ENCODE peak calls at places on chromosomes 3 and 15, in nine cellular contexts. One of them, this sample, is unnamed.

GRCh38 chr15:54500330-54500729 is 522.1 kb downstream of the UNC13C start:
- DNase-seq in GM12892: no peak
- DNase-seq in breast epithelium: no peak
- DNase-seq in Daoy: no peak
- DNase-seq in T-helper 2 cell: no peak
- DNase-seq in adipocyte: no peak
- DNase-seq in tibial artery: no peak
- DNase-seq in NCI-H510A: no peak
- DNase-seq in HFFc6: no peak
- DNase-seq in this sample: no peak

GRCh38 chr3:30642715-30643361 is 36.4 kb downstream of the TGFBR2 start:
- DNase-seq in adipocyte: no peak
- DNase-seq in breast epithelium: no peak
- DNase-seq in GM12892: no peak
- DNase-seq in HFFc6: no peak
- DNase-seq in T-helper 2 cell: no peak
- DNase-seq in tibial artery: no peak
- DNase-seq in NCI-H510A: no peak
- DNase-seq in Daoy: no peak
- DNase-seq in this sample: no peak

GRCh38 chr15:67024998-67025368 is 40.4 kb upstream of the SMAD3 start:
- DNase-seq in breast epithelium: no peak
- DNase-seq in adipocyte: no peak
- DNase-seq in HFFc6: no peak
- DNase-seq in tibial artery: no peak
- DNase-seq in NCI-H510A: no peak
- DNase-seq in T-helper 2 cell: no peak
- DNase-seq in Daoy: no peak
- DNase-seq in GM12892: no peak
- DNase-seq in this sample: no peak

GRCh38 chr3:151625057-151625456 is 108.7 kb upstream of the AADACL2 start:
- DNase-seq in Daoy: no peak
- DNase-seq in HFFc6: no peak
- DNase-seq in NCI-H510A: no peak
- DNase-seq in tibial artery: no peak
- DNase-seq in GM12892: no peak
- DNase-seq in T-helper 2 cell: no peak
- DNase-seq in adipocyte: peak
- DNase-seq in breast epithelium: no peak
- DNase-seq in this sample: no peak

GRCh38 chr3:17039579-17039978 is 154.8 kb downstream of the PLCL2 start:
- DNase-seq in GM12892: no peak
- DNase-seq in breast epithelium: no peak
- DNase-seq in Daoy: peak
- DNase-seq in T-helper 2 cell: no peak
- DNase-seq in adipocyte: peak
- DNase-seq in HFFc6: peak
- DNase-seq in NCI-H510A: no peak
- DNase-seq in tibial artery: no peak
- DNase-seq in this sample: no peak

GRCh38 chr15:75201609-75202250 is at the start of gene C15orf39:
- DNase-seq in Daoy: peak
- DNase-seq in breast epithelium: peak
- DNase-seq in HFFc6: peak
- DNase-seq in NCI-H510A: peak
- DNase-seq in tibial artery: peak
- DNase-seq in GM12892: peak
- DNase-seq in adipocyte: peak
- DNase-seq in T-helper 2 cell: peak
- DNase-seq in this sample: peak

GRCh38 chr3:25576836-25577454 is 87.8 kb downstream of the TOP2B start:
- DNase-seq in tibial artery: no peak
- DNase-seq in HFFc6: no peak
- DNase-seq in GM12892: no peak
- DNase-seq in NCI-H510A: no peak
- DNase-seq in Daoy: no peak
- DNase-seq in adipocyte: no peak
- DNase-seq in T-helper 2 cell: no peak
- DNase-seq in breast epithelium: no peak
- DNase-seq in this sample: no peak

GRCh38 chr15:55526559-55527036 is 18.6 kb upstream of the DNAAF4 start:
- DNase-seq in T-helper 2 cell: no peak
- DNase-seq in tibial artery: no peak
- DNase-seq in NCI-H510A: no peak
- DNase-seq in HFFc6: peak
- DNase-seq in adipocyte: peak
- DNase-seq in breast epithelium: no peak
- DNase-seq in Daoy: peak
- DNase-seq in GM12892: peak
- DNase-seq in this sample: no peak

GRCh38 chr15:84570164-84570692 is 30.6 kb upstream of the ZSCAN2 start:
- DNase-seq in HFFc6: peak
- DNase-seq in Daoy: peak
- DNase-seq in NCI-H510A: no peak
- DNase-seq in adipocyte: peak
- DNase-seq in breast epithelium: no peak
- DNase-seq in tibial artery: peak
- DNase-seq in T-helper 2 cell: peak
- DNase-seq in GM12892: peak
- DNase-seq in this sample: no peak

GRCh38 chr3:175431396-175431795 is 572.3 kb downstream of the NAALADL2 start:
- DNase-seq in tibial artery: no peak
- DNase-seq in T-helper 2 cell: no peak
- DNase-seq in adipocyte: no peak
- DNase-seq in breast epithelium: no peak
- DNase-seq in Daoy: peak
- DNase-seq in NCI-H510A: no peak
- DNase-seq in HFFc6: no peak
- DNase-seq in GM12892: no peak
- DNase-seq in this sample: no peak

GRCh38 chr3:134330895-134331810 is 43.1 kb downstream of the AMOTL2 start:
- DNase-seq in breast epithelium: peak
- DNase-seq in GM12892: no peak
- DNase-seq in Daoy: no peak
- DNase-seq in adipocyte: peak
- DNase-seq in T-helper 2 cell: no peak
- DNase-seq in HFFc6: peak
- DNase-seq in tibial artery: peak
- DNase-seq in NCI-H510A: no peak
- DNase-seq in this sample: no peak

GRCh38 chr15:58462547-58462946 is 30.8 kb downstream of the LIPC start:
- DNase-seq in tibial artery: peak
- DNase-seq in GM12892: no peak
- DNase-seq in adipocyte: no peak
- DNase-seq in Daoy: peak
- DNase-seq in NCI-H510A: peak
- DNase-seq in T-helper 2 cell: no peak
- DNase-seq in breast epithelium: peak
- DNase-seq in HFFc6: no peak
- DNase-seq in this sample: peak